ENCODE peak calls at places on chromosome 21, in eight cellular contexts. Q, J, L, N, T, B, D and V are unnamed samples.

GRCh38 chr21:44364151-44365053 is 11.0 kb downstream of the TRPM2 start:
- DNase-seq in Q (no peak), J (peak), L (no peak), N (no peak), T (no peak), B (no peak), D (peak), V (no peak)

GRCh38 chr21:46545363-46545762 is 59.5 kb downstream of the S100B start:
- DNase-seq in Q (no peak), J (no peak), L (no peak), N (no peak), T (peak), B (no peak), D (no peak), V (no peak)

GRCh38 chr21:34807881-34808568 is 139.2 kb downstream of the CLIC6 start:
- DNase-seq in Q (no peak), J (peak), L (peak), N (peak), T (peak), B (peak), D (no peak), V (peak)

GRCh38 chr21:46188226-46189212 is 4.3 kb upstream of the SPATC1L start:
- DNase-seq in Q (no peak), J (peak), L (peak), N (peak), T (peak), B (peak), D (no peak), V (no peak)

GRCh38 chr21:36422279-36423098 is 37.3 kb downstream of the CHAF1B start:
- DNase-seq in Q (peak), J (no peak), L (peak), N (peak), T (peak), B (peak), D (no peak), V (peak)

GRCh38 chr21:35651166-35651565 is 409.2 kb downstream of the SETD4 start:
- DNase-seq in Q (no peak), J (no peak), L (no peak), N (no peak), T (no peak), B (no peak), D (no peak), V (no peak)

GRCh38 chr21:45558044-45558721 is 15.9 kb upstream of the SLC19A1 start:
- DNase-seq in Q (no peak), J (no peak), L (no peak), N (no peak), T (no peak), B (no peak), D (peak), V (no peak)

GRCh38 chr21:21373969-21374368 is 375.8 kb downstream of the NCAM2 start:
- DNase-seq in Q (no peak), J (no peak), L (no peak), N (peak), T (no peak), B (peak), D (no peak), V (no peak)

GRCh38 chr21:46057111-46057709 is 40.7 kb upstream of the COL6A2 start:
- DNase-seq in Q (no peak), J (no peak), L (peak), N (no peak), T (no peak), B (no peak), D (no peak), V (peak)

GRCh38 chr21:45546636-45547203 is 4.5 kb upstream of the SLC19A1 start:
- DNase-seq in Q (no peak), J (peak), L (no peak), N (no peak), T (no peak), B (no peak), D (no peak), V (no peak)

GRCh38 chr21:21851657-21852056 is 853.4 kb downstream of the NCAM2 start:
- DNase-seq in Q (no peak), J (no peak), L (no peak), N (peak), T (peak), B (peak), D (no peak), V (no peak)

GRCh38 chr21:20570824-20571232 is 427.4 kb upstream of the NCAM2 start:
- DNase-seq in Q (no peak), J (no peak), L (peak), N (no peak), T (peak), B (no peak), D (no peak), V (no peak)

GRCh38 chr21:45631540-45631939 is 12.0 kb upstream of the PCBP3 start:
- DNase-seq in Q (no peak), J (no peak), L (no peak), N (no peak), T (no peak), B (no peak), D (no peak), V (no peak)

GRCh38 chr21:44539991-44540666 is at the start of gene KRTAP10-1:
- DNase-seq in Q (no peak), J (no peak), L (no peak), N (no peak), T (no peak), B (no peak), D (no peak), V (no peak)

GRCh38 chr21:41251961-41252642 is 64.5 kb upstream of the FAM3B start:
- DNase-seq in Q (no peak), J (no peak), L (no peak), N (peak), T (peak), B (peak), D (no peak), V (no peak)

GRCh38 chr21:38319781-38320180 is 63.0 kb downstream of the KCNJ15 start:
- DNase-seq in Q (no peak), J (no peak), L (no peak), N (no peak), T (no peak), B (peak), D (no peak), V (no peak)

GRCh38 chr21:36163780-36164426 is 7.3 kb downstream of the DOP1B start:
- DNase-seq in Q (no peak), J (no peak), L (peak), N (no peak), T (no peak), B (no peak), D (no peak), V (no peak)

GRCh38 chr21:22120616-22121266 is 1122.5 kb downstream of the NCAM2 start:
- DNase-seq in Q (no peak), J (no peak), L (peak), N (peak), T (peak), B (peak), D (no peak), V (no peak)

GRCh38 chr21:44951186-44951915 is 11.5 kb downstream of the SLX9 start:
- DNase-seq in Q (no peak), J (no peak), L (no peak), N (no peak), T (no peak), B (no peak), D (no peak), V (no peak)

GRCh38 chr21:26881504-26882228 is 36.5 kb upstream of the ADAMTS1 start:
- DNase-seq in Q (no peak), J (no peak), L (peak), N (peak), T (peak), B (peak), D (no peak), V (peak)
- TF ChIP-seq CTCF in Q (no peak), J (peak), L (no peak), N (peak), T (peak), B (peak), D (no peak), V (no peak)

GRCh38 chr21:29184047-29184446 is 53.6 kb downstream of the MAP3K7CL start:
- DNase-seq in Q (no peak), J (no peak), L (peak), N (no peak), T (no peak), B (no peak), D (no peak), V (no peak)

GRCh38 chr21:29179503-29179902 is 49.1 kb downstream of the MAP3K7CL start:
- DNase-seq in Q (no peak), J (no peak), L (no peak), N (no peak), T (no peak), B (no peak), D (no peak), V (no peak)

GRCh38 chr21:29178936-29179335 is 48.5 kb downstream of the MAP3K7CL start:
- DNase-seq in Q (no peak), J (no peak), L (no peak), N (no peak), T (no peak), B (no peak), D (no peak), V (no peak)

GRCh38 chr21:29182674-29183073 is 52.2 kb downstream of the MAP3K7CL start:
- DNase-seq in Q (no peak), J (no peak), L (no peak), N (no peak), T (no peak), B (no peak), D (no peak), V (no peak)

GRCh38 chr21:29181799-29182470 is 51.5 kb downstream of the MAP3K7CL start:
- DNase-seq in Q (peak), J (peak), L (no peak), N (peak), T (peak), B (peak), D (no peak), V (peak)
- H3K4me3 ChIP-seq in Q (peak), J (no peak), L (no peak), N (peak), T (peak), B (peak), D (peak), V (peak)

GRCh38 chr21:42652527-42653491 is 612 bp upstream of the PDE9A start:
- DNase-seq in Q (peak), J (peak), L (no peak), N (peak), T (peak), B (peak), D (peak), V (no peak)
- TF ChIP-seq CTCF in Q (peak), J (peak), L (no peak), N (peak), T (peak), B (peak), D (peak), V (no peak)

GRCh38 chr21:33362044-33362555 is 37.3 kb downstream of the IFNAR1 start:
- DNase-seq in Q (peak), J (no peak), L (peak), N (no peak), T (peak), B (no peak), D (no peak), V (peak)
- H3K4me3 ChIP-seq in Q (no peak), J (no peak), L (peak), N (no peak), T (peak), B (no peak), D (peak), V (peak)

GRCh38 chr21:33296156-33296555 is 28.6 kb upstream of the IFNAR1 start:
- DNase-seq in Q (no peak), J (no peak), L (no peak), N (no peak), T (no peak), B (no peak), D (no peak), V (peak)

GRCh38 chr21:33302055-33302454 is 22.7 kb upstream of the IFNAR1 start:
- DNase-seq in Q (no peak), J (no peak), L (no peak), N (no peak), T (no peak), B (no peak), D (no peak), V (no peak)

GRCh38 chr21:33300701-33301631 is 23.8 kb upstream of the IFNAR1 start:
- DNase-seq in Q (no peak), J (no peak), L (peak), N (peak), T (peak), B (peak), D (no peak), V (peak)

GRCh38 chr21:33301632-33302002 is 23.2 kb upstream of the IFNAR1 start:
- DNase-seq in Q (no peak), J (no peak), L (no peak), N (no peak), T (no peak), B (no peak), D (no peak), V (no peak)

GRCh38 chr21:33299181-33299752 is 25.5 kb upstream of the IFNAR1 start:
- DNase-seq in Q (peak), J (no peak), L (peak), N (no peak), T (peak), B (peak), D (no peak), V (peak)
- TF ChIP-seq CTCF in Q (peak), J (no peak), L (no peak), N (no peak), T (no peak), B (no peak), D (no peak), V (no peak)

GRCh38 chr21:39579734-39580332 is 32.9 kb upstream of the B3GALT5 start:
- DNase-seq in Q (no peak), J (no peak), L (no peak), N (no peak), T (no peak), B (no peak), D (no peak), V (no peak)

GRCh38 chr21:39581414-39581813 is 31.3 kb upstream of the B3GALT5 start:
- DNase-seq in Q (no peak), J (no peak), L (no peak), N (no peak), T (no peak), B (no peak), D (no peak), V (no peak)

GRCh38 chr21:39580744-39581143 is 32.0 kb upstream of the B3GALT5 start:
- DNase-seq in Q (no peak), J (no peak), L (no peak), N (no peak), T (no peak), B (no peak), D (no peak), V (no peak)

GRCh38 chr21:39575778-39576177 is 37.0 kb upstream of the B3GALT5 start:
- DNase-seq in Q (no peak), J (no peak), L (no peak), N (no peak), T (peak), B (no peak), D (no peak), V (no peak)

DNA sequence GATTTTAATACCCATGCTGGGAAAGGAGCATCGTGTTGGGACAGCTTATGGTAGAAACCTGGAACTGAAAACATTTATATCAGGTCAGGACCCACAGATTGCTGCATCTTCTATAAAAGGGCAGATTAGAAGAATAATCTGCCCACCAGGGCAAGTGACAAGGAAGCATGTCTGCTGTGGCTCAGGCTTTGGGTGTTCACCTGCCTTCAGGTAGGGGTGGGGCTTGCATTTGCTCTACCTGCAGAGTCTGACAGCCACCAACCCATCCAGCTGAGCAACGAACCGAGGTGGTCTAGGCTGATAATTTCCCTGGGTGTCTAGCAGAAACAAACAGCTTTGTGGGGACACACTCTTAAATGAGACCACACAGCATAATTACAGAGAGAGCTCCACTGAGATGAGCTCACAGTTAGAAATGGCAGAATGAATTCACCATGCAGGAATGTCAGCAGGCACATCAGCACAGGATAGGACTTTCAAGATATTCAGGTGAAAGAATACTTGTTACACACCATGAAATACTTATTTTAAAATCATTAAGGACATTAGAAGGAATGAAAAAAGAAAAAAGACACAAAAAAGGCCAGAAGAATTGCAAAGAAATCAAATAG is 36.1 kb upstream of the B3GALT5 start:
- DNase-seq in Q (no peak), J (no peak), L (no peak), N (no peak), T (no peak), B (no peak), D (no peak), V (no peak)
- H3K4me3 ChIP-seq in Q (no peak), J (no peak), L (no peak), N (no peak), T (no peak), B (no peak), D (no peak), V (no peak)

GRCh38 chr21:30838536-30838935 is 9.0 kb upstream of the KRTAP7-1 start:
- DNase-seq in Q (no peak), J (no peak), L (no peak), N (no peak), T (no peak), B (no peak), D (no peak), V (no peak)

GRCh38 chr21:30842990-30843389 is 13.4 kb upstream of the KRTAP7-1 start:
- DNase-seq in Q (no peak), J (no peak), L (no peak), N (no peak), T (no peak), B (no peak), D (no peak), V (no peak)

DNA sequence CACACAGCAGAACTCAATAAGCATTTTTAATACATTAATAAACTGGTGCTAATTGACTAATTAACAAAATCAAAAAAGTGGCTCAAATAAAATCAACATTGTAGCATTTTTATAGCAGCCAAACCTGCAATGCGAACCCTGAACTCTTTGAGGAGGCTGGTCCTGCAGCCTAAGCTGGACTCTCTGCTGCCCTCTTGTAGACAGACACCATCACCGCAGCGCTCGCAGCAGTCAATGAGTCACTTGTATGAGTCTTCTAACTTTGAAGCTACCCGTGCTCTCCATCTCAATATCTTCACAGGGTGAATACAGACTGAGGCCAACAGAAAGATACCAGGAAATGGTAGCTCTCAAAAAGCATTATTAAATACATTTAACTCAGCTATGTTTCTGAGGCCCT is 9.7 kb upstream of the KRTAP7-1 start:
- DNase-seq in Q (peak), J (no peak), L (peak), N (peak), T (peak), B (peak), D (no peak), V (peak)
- TF ChIP-seq CTCF in Q (no peak), J (no peak), L (peak), N (no peak), T (peak), B (peak), D (no peak), V (peak)

GRCh38 chr21:17386498-17386897 is 126.3 kb upstream of the CXADR start:
- DNase-seq in Q (no peak), J (no peak), L (no peak), N (no peak), T (no peak), B (no peak), D (no peak), V (no peak)
- H3K4me3 ChIP-seq in Q (no peak), J (no peak), L (no peak), N (no peak), T (no peak), B (no peak), D (no peak), V (no peak)